ENCODE peak calls at places on chromosomes 16 and 17, in ten cellular contexts. D is GM23338, J is endothelial cell of umbilical vein, A is HCT116, F is K562, T is prostate gland, M is esophagus muscularis mucosa, H is transverse colon, R is suprapubic skin, G is stomach. Z is an unnamed sample.

GRCh38 chr17:17079761-17080160 is 37.5 kb downstream of the MPRIP start:
- DNase-seq in M (no peak), G (no peak), H (no peak), T (no peak), D (no peak), R (no peak), A (no peak), J (no peak), F (no peak), Z (no peak)

GRCh38 chr16:50702725-50703124 is 9.3 kb downstream of the NOD2 start:
- DNase-seq in D (no peak), G (no peak), F (no peak), M (no peak), A (no peak), H (no peak), R (no peak), J (no peak), T (no peak), Z (no peak)

GRCh38 chr17:7146115-7146514 is 31.5 kb upstream of the ASGR2 start:
- DNase-seq in H (no peak), G (no peak), R (no peak), T (no peak), F (no peak), M (no peak), D (peak; percentile 74), J (peak; percentile 27), A (no peak), Z (no peak)

GRCh38 chr17:7750321-7750821 is 32.8 kb downstream of the DNAH2 start:
- DNase-seq in T (no peak), F (no peak), R (no peak), D (no peak), H (no peak), M (no peak), J (peak; percentile 51), A (no peak), G (no peak), Z (no peak)

GRCh38 chr16:8798174-8798527 is 512 bp downstream of the PMM2 start:
- DNase-seq in D (no peak), A (peak; percentile 2), H (no peak), G (no peak), J (no peak), F (peak; percentile 78), M (no peak), T (no peak), R (no peak), Z (no peak)

GRCh38 chr17:83058478-83059167 is 20.8 kb upstream of the METRNL start:
- DNase-seq in A (no peak), J (no peak), F (no peak), T (no peak), G (peak; percentile 15), R (no peak), H (no peak), M (no peak), D (no peak), Z (peak; percentile 42)

GRCh38 chr16:72372082-72372615 is 200.2 kb upstream of the PMFBP1 start:
- DNase-seq in G (no peak), A (no peak), T (no peak), H (no peak), M (no peak), R (no peak), D (no peak), F (no peak), J (no peak), Z (no peak)

GRCh38 chr16:85029413-85029794 is 1.8 kb downstream of the KIAA0513 start:
- DNase-seq in D (no peak), G (no peak), T (peak; percentile 76), H (peak; percentile 46), A (no peak), J (no peak), M (no peak), R (no peak), F (peak; percentile 76), Z (no peak)

GRCh38 chr16:20318006-20318405 is 9.3 kb downstream of the GP2 start:
- DNase-seq in M (no peak), T (no peak), R (no peak), G (no peak), J (no peak), F (no peak), D (no peak), A (no peak), H (no peak), Z (no peak)

GRCh38 chr17:72530409-72530808 is 409.6 kb downstream of the SOX9 start:
- DNase-seq in R (no peak), T (no peak), J (no peak), G (no peak), H (no peak), F (no peak), M (no peak), A (no peak), D (no peak), Z (no peak)

GRCh38 chr17:65407017-65407416 is 154.4 kb downstream of the AXIN2 start:
- DNase-seq in R (no peak), F (no peak), J (no peak), D (no peak), H (no peak), G (no peak), A (no peak), T (no peak), M (no peak), Z (no peak)

GRCh38 chr17:13004336-13004735 is 13.5 kb downstream of the ELAC2 start:
- DNase-seq in R (no peak), G (no peak), M (no peak), A (no peak), T (no peak), D (no peak), F (no peak), J (no peak), H (no peak), Z (no peak)

GRCh38 chr17:13003927-13004326 is 13.9 kb downstream of the ELAC2 start:
- DNase-seq in R (no peak), A (no peak), J (no peak), D (no peak), T (no peak), M (no peak), H (no peak), G (no peak), F (no peak), Z (no peak)

GRCh38 chr17:13010959-13011358 is 6.9 kb downstream of the ELAC2 start:
- DNase-seq in A (no peak), M (no peak), F (no peak), D (no peak), T (no peak), G (no peak), H (no peak), J (no peak), R (no peak), Z (no peak)

GRCh38 chr17:13005530-13005929 is 12.3 kb downstream of the ELAC2 start:
- DNase-seq in M (no peak), H (no peak), A (no peak), T (no peak), G (no peak), R (peak; percentile 20), J (no peak), F (no peak), D (no peak), Z (no peak)

GRCh38 chr17:13008461-13008860 is 9.4 kb downstream of the ELAC2 start:
- DNase-seq in H (no peak), M (no peak), R (peak; percentile 11), F (no peak), T (no peak), A (no peak), G (no peak), J (no peak), D (no peak), Z (no peak)
- TF ChIP-seq POLR2AphosphoS5 in H (no peak), M (no peak), R (no peak), F (no peak), T (no peak), A (no peak), G (no peak), J (no peak), D (no peak), Z (no peak)

DNA sequence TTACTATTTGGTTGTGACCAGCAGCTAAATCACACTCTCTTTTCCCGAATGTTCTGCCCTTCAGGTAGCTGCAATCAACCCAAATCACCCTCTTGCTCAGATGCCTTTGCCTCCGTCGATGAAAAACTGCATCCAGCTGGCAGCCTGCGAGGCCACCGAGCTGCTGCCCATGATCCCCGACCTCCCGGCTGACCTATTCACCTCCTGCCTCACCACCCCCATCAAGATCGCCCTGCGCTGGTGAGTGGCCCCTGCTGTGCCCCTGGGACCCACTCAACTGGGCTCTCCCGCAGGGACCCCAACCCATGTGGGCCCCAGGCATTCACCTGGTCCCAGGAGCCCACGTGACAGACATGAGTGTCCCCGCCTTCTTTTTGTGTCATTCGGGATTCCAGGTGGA is 209.3 kb downstream of the RPTOR start:
- DNase-seq in M (no peak), F (no peak), A (no peak), H (no peak), T (no peak), J (no peak), G (no peak), R (no peak), D (no peak), Z (no peak)
- H3K4me1 ChIP-seq in M (peaks cover 41% of the 10 kb centered on the region), F (peaks cover 6% of the 10 kb centered on the region), A (no peaks in the 10 kb centered on the region), H (peaks cover 21% of the 10 kb centered on the region), T (no peaks in the 10 kb centered on the region), J (peaks cover 16% of the 10 kb centered on the region), G (no peaks in the 10 kb centered on the region), R (peaks cover 33% of the 10 kb centered on the region), D (peaks cover 9% of the 10 kb centered on the region), Z (no peaks in the 10 kb centered on the region)

DNA sequence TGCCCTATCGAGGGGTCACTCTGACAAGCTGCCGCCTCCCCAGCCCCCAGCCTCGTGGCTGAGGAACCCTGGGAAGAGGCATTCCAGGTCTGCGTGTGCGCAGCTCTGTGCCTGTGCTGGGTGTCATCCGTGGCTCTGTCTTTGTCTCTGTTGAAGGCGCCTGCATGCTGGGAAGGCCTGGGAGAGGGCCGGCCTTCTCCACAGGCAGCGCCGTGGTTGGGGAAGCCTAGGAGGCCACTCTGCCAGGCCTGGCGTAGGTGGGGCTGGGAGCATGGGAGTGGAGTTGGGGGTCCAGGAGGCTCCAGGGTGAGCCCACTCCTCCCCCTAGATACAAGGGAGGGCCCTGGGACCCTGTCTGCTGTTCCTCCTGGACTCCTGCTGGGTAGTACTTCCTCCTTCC is 3.3 kb downstream of the NHERF2 start:
- DNase-seq in F (no peak), R (no peak), G (no peak), T (no peak), J (no peak), H (no peak), D (no peak), A (no peak), M (no peak), Z (no peak)
- H3K4me3 ChIP-seq in F (no peak overlapping the region), R (peak overlapping the region; percentile 75), G (peak overlapping the region; percentile 92), T (no peak overlapping the region), J (no peak overlapping the region), H (no peak overlapping the region), D (no peak overlapping the region), A (no peak overlapping the region), M (peak overlapping the region; percentile 83), Z (peak overlapping the region; percentile 93)

DNA sequence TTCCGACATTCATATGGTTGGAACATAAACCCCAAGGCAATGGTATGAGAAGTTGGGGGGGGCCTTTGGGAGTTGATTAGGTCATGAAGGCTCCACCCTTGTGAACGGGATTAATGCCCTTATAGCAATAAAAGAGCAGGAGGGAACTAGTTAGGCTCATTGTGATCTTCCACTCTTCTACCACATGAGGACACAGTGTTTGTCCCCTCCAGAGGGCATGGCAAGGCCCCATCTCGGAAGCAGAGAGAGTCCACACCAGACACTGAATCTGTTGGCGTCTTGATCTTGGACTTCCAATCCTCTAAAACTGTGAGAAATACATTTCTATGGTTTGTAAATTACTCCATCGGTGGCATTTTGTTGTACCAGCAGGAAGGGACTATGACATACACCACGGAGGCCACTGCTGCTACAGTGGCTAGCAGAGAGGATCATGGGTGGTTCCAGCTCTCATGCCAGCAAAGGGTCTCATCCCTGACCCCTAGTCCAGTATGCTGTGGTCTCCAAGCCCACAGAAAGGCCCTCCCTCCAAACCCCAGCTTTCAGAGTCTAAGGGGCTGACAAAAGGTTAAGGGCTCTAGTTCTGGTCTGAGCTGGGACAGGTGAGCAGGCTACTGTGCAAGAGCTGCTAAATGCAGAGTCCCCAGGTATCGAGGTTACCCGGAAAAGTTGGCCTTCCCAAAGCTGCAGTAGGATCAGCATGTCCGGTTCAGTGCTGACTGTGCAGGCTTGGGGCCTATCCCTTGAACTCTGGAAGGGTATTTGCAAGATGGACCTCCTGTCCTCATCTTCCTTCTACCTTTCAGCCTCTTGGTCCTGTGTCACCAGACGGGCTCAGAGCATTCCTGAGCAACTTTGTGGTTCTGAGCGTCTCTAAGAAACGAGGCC is 12.2 kb downstream of the CCR7 start:
- DNase-seq in R (peak; percentile 86), A (no peak), J (no peak), M (peak; percentile 90), D (no peak), G (peak; percentile 20), H (no peak), F (no peak), T (no peak), Z (no peak)
- TF ChIP-seq POLR2AphosphoS5 in R (no peak), A (no peak), J (no peak), M (no peak), D (no peak), G (no peak), H (no peak), F (no peak), T (no peak), Z (no peak)